ENCODE peak calls at places on chromosomes 3 and 15, in four cellular contexts. Y is astrocyte, J is HepG2, M is GM23248. U is an unnamed sample.

GRCh38 chr3:155742339-155742980 is 2.4 kb downstream of the PLCH1 start:
- DNase-seq in Y (no peak), M (no peak), J (no peak), U (no peak)

GRCh38 chr15:95567686-95568085 is 762.8 kb upstream of the NR2F2 start:
- DNase-seq in J (no peak), M (peak), Y (peak), U (no peak)

GRCh38 chr3:157079677-157080369 is 80.1 kb downstream of the CCNL1 start:
- DNase-seq in J (no peak), Y (no peak), M (peak), U (no peak)

GRCh38 chr3:123061856-123062255 is 5.0 kb upstream of the PDIA5 start:
- DNase-seq in J (no peak), Y (no peak), M (no peak), U (no peak)

GRCh38 chr3:43766672-43767465 is 76.1 kb downstream of the ABHD5 start:
- DNase-seq in M (peak), Y (peak), J (no peak), U (no peak)

GRCh38 chr3:50504681-50505080 is 1.2 kb upstream of the CACNA2D2 start:
- DNase-seq in M (no peak), J (no peak), Y (no peak), U (no peak)

GRCh38 chr3:69137006-69137405 is 14.6 kb upstream of the LMOD3 start:
- DNase-seq in Y (peak), M (no peak), J (no peak), U (no peak)

GRCh38 chr15:51251591-51251990 is 86.8 kb downstream of the CYP19A1 start:
- DNase-seq in J (no peak), M (no peak), Y (no peak), U (no peak)

GRCh38 chr15:59587085-59587826 is 24.3 kb upstream of the GCNT3 start:
- DNase-seq in J (no peak), M (no peak), Y (no peak), U (no peak)

GRCh38 chr3:30747771-30748281 is 141.4 kb downstream of the TGFBR2 start:
- DNase-seq in Y (peak), J (peak), M (peak), U (peak)

GRCh38 chr15:53305554-53305953 is 453.9 kb downstream of the WDR72 start:
- DNase-seq in M (no peak), J (no peak), Y (no peak), U (no peak)

GRCh38 chr3:69161587-69162196 is 39.3 kb upstream of the LMOD3 start:
- DNase-seq in J (peak), M (peak), Y (no peak), U (no peak)

GRCh38 chr3:30986551-30986950 is 92.1 kb upstream of the GADL1 start:
- DNase-seq in M (no peak), Y (no peak), J (no peak), U (no peak)

GRCh38 chr3:55655544-55655943 is 168.4 kb upstream of the WNT5A start:
- DNase-seq in J (no peak), Y (no peak), M (no peak), U (no peak)

GRCh38 chr3:127730171-127730570 is 57.4 kb downstream of the ABTB1 start:
- DNase-seq in J (no peak), M (no peak), Y (no peak), U (no peak)

GRCh38 chr15:52191207-52191606 is at the start of gene GNB5:
- DNase-seq in Y (no peak), M (no peak), J (no peak), U (no peak)

GRCh38 chr3:188241072-188241471 is 87.1 kb downstream of the LPP start:
- DNase-seq in M (no peak), Y (peak), J (no peak), U (no peak)

GRCh38 chr3:56764904-56765445 is 36.8 kb downstream of the ARHGEF3 start:
- DNase-seq in M (no peak), J (no peak), Y (no peak), U (no peak)

GRCh38 chr3:169746924-169747323 is 17.9 kb downstream of the TERC start:
- DNase-seq in J (no peak), Y (no peak), M (no peak), U (no peak)

GRCh38 chr3:169748670-169749069 is 16.2 kb downstream of the TERC start:
- DNase-seq in Y (no peak), M (no peak), J (peak), U (peak)

GRCh38 chr3:169739067-169739466 is 25.8 kb downstream of the TERC start:
- DNase-seq in Y (no peak), J (no peak), M (no peak), U (no peak)

GRCh38 chr3:169744332-169745054 is 20.4 kb downstream of the TERC start:
- DNase-seq in M (peak), J (no peak), Y (peak), U (no peak)
- TF ChIP-seq EZH2 in M (no peak), J (no peak), Y (no peak), U (no peak)

DNA sequence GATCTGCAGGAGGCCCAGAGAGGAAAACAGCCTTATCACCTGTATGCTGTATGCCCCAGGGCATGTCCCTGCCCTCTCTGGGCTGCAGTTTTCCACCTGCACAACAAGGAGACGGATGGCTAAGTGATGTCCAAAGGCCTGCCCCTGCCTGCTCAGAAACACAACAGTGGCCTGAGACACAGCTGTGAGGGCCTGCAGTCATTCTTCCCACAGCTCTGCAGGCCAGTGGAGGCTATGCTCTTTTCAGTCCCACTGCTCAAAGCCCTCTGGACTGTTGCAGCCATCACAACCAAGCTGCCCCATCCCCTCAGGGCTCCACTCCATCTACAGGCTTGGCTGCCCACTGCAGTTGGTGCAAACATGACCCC is 5.2 kb upstream of the TBC1D2B start:
- DNase-seq in J (no peak), M (no peak), Y (no peak), U (no peak)
- H3K9ac ChIP-seq in J (no peak), M (no peak), Y (no peak), U (no peak)

DNA sequence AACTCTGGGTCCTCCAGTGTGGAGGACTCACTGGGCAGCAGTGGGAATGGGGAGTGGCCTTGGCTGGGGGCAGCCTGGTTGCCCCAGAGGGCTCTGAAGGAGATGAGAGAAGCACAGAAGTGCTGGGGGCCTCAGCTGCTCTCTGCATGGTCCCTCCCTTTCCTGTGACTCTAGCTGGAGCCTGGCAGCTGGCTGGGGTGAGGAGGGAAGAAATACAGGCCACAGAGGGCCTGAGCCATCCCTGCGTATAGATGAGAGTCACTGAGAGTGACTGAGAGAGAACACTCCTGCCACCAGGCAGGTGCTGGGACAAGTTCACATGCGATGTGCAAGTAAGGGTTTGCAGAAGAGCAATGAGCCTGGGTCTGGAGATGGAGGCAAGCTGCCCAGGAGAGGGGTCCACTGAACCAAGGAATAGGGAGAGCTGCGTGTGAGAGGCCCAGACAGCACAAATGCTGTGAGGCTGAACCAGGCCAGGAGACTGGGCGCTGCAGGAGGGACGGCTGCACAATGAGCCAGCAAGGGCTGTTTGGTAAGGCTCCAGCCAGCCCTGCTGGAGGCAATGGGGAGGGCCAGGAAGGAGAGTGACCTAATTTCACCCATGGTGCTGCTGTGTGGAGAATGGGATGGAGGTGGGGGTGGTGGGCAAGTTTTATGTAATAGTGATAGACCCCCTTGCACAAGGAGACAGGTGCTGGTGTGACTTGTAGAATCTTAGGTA is 87.2 kb downstream of the CLSTN2 start:
- DNase-seq in Y (no peak), M (no peak), J (no peak), U (no peak)
- TF ChIP-seq EZH2 in Y (no peak), M (no peak), J (no peak), U (no peak)

GRCh38 chr3:3735919-3736318 is 63.3 kb upstream of the LRRN1 start:
- DNase-seq in M (no peak), Y (no peak), J (no peak), U (no peak)
- H3K9ac ChIP-seq in M (no peak), Y (no peak), J (no peak), U (no peak)

DNA sequence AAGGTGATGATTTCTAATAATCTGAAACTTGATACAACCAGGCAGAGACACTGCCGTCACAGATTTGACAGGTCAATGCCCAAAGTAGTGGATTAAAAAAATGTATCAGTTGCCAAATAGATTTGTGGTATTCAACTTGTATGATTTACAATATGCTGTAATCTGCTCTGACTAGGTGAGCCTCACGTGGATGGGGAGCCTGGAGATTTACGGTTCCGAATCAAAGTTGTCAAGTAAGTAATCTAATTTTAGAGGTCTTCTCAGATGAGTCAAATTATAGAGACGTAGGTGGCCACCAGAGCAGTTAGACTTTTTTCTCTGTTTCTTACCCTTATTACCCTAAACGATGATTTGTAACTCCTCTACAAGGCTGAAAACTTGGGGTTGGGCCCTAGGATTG is 12.0 kb downstream of the DNAJB11 start:
- DNase-seq in Y (no peak), M (no peak), J (no peak), U (no peak)
- TF ChIP-seq EZH2 in Y (no peak), M (no peak), J (no peak), U (no peak)

DNA sequence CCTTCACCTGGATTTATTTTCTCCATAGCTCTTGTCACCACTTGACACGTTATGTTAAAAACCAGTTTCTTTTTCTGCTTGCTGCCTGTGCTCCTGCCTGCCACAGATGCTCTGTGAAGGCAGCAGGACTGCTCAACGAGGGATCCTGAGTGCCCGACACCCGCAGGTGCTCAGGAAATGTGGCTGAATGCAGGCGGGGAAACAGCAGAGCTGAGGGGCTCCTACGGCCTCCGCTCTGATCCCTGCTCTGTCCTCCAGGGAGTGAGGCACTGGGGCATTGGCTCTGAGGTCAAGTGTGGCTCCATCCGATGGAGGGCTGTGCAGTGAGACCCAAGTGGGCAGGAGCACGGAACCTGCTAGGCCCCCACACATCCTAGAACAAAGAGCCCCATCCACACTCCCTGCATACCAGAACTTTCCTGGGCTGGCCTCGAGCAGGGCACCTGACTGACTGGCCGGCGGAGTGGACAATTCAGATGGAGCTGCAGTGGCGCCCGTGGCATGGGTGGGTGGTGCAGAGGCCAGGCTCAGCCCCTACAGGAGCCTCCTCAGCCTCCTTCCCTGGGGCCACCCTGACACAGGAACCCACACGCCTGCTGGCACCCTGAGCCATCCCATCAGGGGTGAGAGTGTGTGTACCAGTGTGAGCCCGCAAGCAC is 27.9 kb downstream of the IQSEC1 start:
- DNase-seq in Y (no peak), M (no peak), J (no peak), U (no peak)
- H3K9ac ChIP-seq in Y (no peak), M (no peak), J (no peak), U (no peak)

GRCh38 chr3:196140224-196140623 is 58.3 kb upstream of the TFRC start:
- DNase-seq in Y (no peak), J (no peak), M (no peak), U (no peak)
- TF ChIP-seq EZH2 in Y (no peak), J (no peak), M (no peak), U (no peak)

GRCh38 chr3:45596290-45596791 is 1.8 kb downstream of the LIMD1 start:
- DNase-seq in J (no peak), Y (no peak), M (no peak), U (no peak)

GRCh38 chr3:45597166-45597565 is 2.6 kb downstream of the LIMD1 start:
- DNase-seq in Y (peak), M (peak), J (no peak), U (no peak)

GRCh38 chr3:45595364-45596154 is 1.0 kb downstream of the LIMD1 start:
- DNase-seq in J (no peak), Y (no peak), M (no peak), U (no peak)

GRCh38 chr3:45599424-45599886 is 4.9 kb downstream of the LIMD1 start:
- DNase-seq in M (no peak), J (no peak), Y (no peak), U (no peak)

DNA sequence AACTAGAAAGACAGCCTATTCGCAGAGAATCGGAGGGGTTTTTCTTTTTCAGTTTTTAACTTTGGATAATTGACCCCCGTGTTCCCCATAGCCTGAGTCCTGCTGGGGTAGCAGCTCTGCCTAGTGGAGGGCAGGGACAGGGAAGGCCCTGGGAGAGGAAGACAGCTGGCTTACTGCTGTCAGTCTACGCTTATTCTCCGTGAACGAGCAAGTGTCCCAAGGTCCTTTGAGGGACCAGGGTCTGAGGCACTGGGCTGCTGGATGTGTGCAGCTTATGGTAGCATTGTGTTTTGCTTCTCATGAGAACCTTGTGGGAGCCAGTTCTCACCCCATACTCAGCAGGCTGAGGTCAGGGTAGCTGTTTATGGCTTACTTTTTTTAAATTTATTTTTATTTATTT is 3.0 kb downstream of the LIMD1 start:
- DNase-seq in J (no peak), M (no peak), Y (no peak), U (no peak)
- H3K9ac ChIP-seq in J (peak), M (peak), Y (no peak), U (no peak)

GRCh38 chr15:89400121-89400996 is 65.7 kb upstream of the POLG start:
- DNase-seq in J (no peak), Y (no peak), M (no peak), U (no peak)
- TF ChIP-seq EZH2 in J (no peak), Y (peak), M (no peak), U (peak)

U was measured in keratinocyte.